ENCODE peak calls at places on chromosomes 6 and 20, in seven cellular contexts. Z is heart right ventricle, K is fibroblast of lung, V is bronchial epithelial cell, N is cardiac muscle cell, J is WERI-Rb-1, E is stomach. B is an unnamed sample.

GRCh38 chr6:41815587-41815986 is 28.1 kb downstream of the TOMM6 start:
- DNase-seq in Z (no peak), K (no peak), V (peak), N (no peak), J (no peak), E (no peak), B (no peak)

GRCh38 chr6:31386977-31387376 is 16.4 kb upstream of the MICA start:
- DNase-seq in Z (no peak), K (no peak), V (no peak), N (no peak), J (no peak), E (no peak), B (no peak)

GRCh38 chr6:112881027-112881426 is 533.9 kb downstream of the RFPL4B start:
- DNase-seq in Z (no peak), K (peak), V (no peak), N (peak), J (no peak), E (no peak), B (peak)

GRCh38 chr6:119728935-119729334 is 379.4 kb upstream of the MAN1A1 start:
- DNase-seq in Z (no peak), K (no peak), V (no peak), N (no peak), J (no peak), E (no peak), B (no peak)

GRCh38 chr6:21613809-21614208 is 20.3 kb downstream of the SOX4 start:
- DNase-seq in Z (no peak), K (no peak), V (no peak), N (no peak), J (no peak), E (no peak), B (no peak)

GRCh38 chr6:20013485-20013884 is 176.3 kb downstream of the ID4 start:
- DNase-seq in Z (no peak), K (no peak), V (no peak), N (no peak), J (no peak), E (no peak), B (no peak)

GRCh38 chr6:39791850-39792500 is at the start of gene DAAM2:
- DNase-seq in Z (peak), K (peak), V (no peak), N (peak), J (peak), E (peak), B (no peak)

GRCh38 chr6:138421608-138422007 is 17.6 kb downstream of the HEBP2 start:
- DNase-seq in Z (no peak), K (no peak), V (no peak), N (no peak), J (no peak), E (no peak), B (no peak)

GRCh38 chr6:56938634-56939294 is 16.1 kb upstream of the BEND6 start:
- DNase-seq in Z (peak), K (peak), V (peak), N (peak), J (no peak), E (no peak), B (peak)

GRCh38 chr6:126716826-126717514 is 377.1 kb downstream of the CENPW start:
- DNase-seq in Z (no peak), K (no peak), V (peak), N (no peak), J (peak), E (no peak), B (no peak)

GRCh38 chr20:43752561-43753301 is 25.9 kb upstream of the GTSF1L start:
- DNase-seq in Z (no peak), K (peak), V (no peak), N (peak), J (no peak), E (peak), B (peak)

GRCh38 chr6:142871910-142872331 is 73.1 kb downstream of the HIVEP2 start:
- DNase-seq in Z (peak), K (peak), V (peak), N (peak), J (no peak), E (no peak), B (peak)

GRCh38 chr20:46074006-46074405 is 15.8 kb downstream of the NCOA5 start:
- DNase-seq in Z (no peak), K (no peak), V (no peak), N (no peak), J (no peak), E (no peak), B (no peak)

GRCh38 chr6:84074988-84075781 is 41.6 kb downstream of the MRAP2 start:
- DNase-seq in Z (no peak), K (no peak), V (peak), N (peak), J (peak), E (peak), B (no peak)

GRCh38 chr6:135299256-135299655 is 118.1 kb downstream of the MYB start:
- DNase-seq in Z (no peak), K (no peak), V (no peak), N (peak), J (no peak), E (no peak), B (peak)

GRCh38 chr6:19312291-19312978 is 524.7 kb upstream of the ID4 start:
- DNase-seq in Z (no peak), K (no peak), V (no peak), N (no peak), J (peak), E (no peak), B (no peak)

GRCh38 chr6:3183071-3183470 is 25.7 kb upstream of the TUBB2A start:
- DNase-seq in Z (no peak), K (no peak), V (no peak), N (no peak), J (no peak), E (no peak), B (no peak)

GRCh38 chr6:108157972-108158441 is 7.8 kb upstream of the NR2E1 start:
- DNase-seq in Z (no peak), K (no peak), V (no peak), N (no peak), J (no peak), E (no peak), B (no peak)

GRCh38 chr6:2215342-2215741 is 30.1 kb downstream of the GMDS start:
- DNase-seq in Z (no peak), K (no peak), V (no peak), N (no peak), J (no peak), E (no peak), B (no peak)

GRCh38 chr20:53934421-53935352 is 135.7 kb downstream of the BCAS1 start:
- DNase-seq in Z (peak), K (peak), V (peak), N (peak), J (no peak), E (no peak), B (peak)

GRCh38 chr6:151445482-151445881 is 6.4 kb downstream of the RMND1 start:
- DNase-seq in Z (no peak), K (peak), V (no peak), N (peak), J (no peak), E (no peak), B (peak)

GRCh38 chr6:169921227-169921626 is 169.8 kb downstream of the ERMARD start:
- DNase-seq in Z (no peak), K (no peak), V (no peak), N (no peak), J (no peak), E (no peak), B (no peak)

GRCh38 chr6:16224409-16224808 is 14.0 kb upstream of the GMPR start:
- DNase-seq in Z (no peak), K (no peak), V (no peak), N (no peak), J (no peak), E (no peak), B (no peak)

GRCh38 chr6:118783931-118784528 is 109.9 kb upstream of the ASF1A start:
- DNase-seq in Z (no peak), K (peak), V (no peak), N (peak), J (no peak), E (no peak), B (no peak)

GRCh38 chr20:13102689-13103088 is 93.9 kb downstream of the SPTLC3 start:
- DNase-seq in Z (no peak), K (no peak), V (no peak), N (no peak), J (no peak), E (no peak), B (no peak)

GRCh38 chr20:17928633-17929311 is 39.8 kb downstream of the SNX5 start:
- DNase-seq in Z (no peak), K (no peak), V (no peak), N (no peak), J (no peak), E (peak), B (no peak)

GRCh38 chr6:111973897-111974639 is 79.8 kb upstream of the CCN6 start:
- DNase-seq in Z (no peak), K (peak), V (peak), N (peak), J (no peak), E (no peak), B (no peak)

GRCh38 chr6:118685823-118686449 is 34.5 kb upstream of the CEP85L start:
- DNase-seq in Z (no peak), K (no peak), V (no peak), N (peak), J (no peak), E (no peak), B (no peak)

GRCh38 chr20:32018269-32019155 is 8.3 kb downstream of the CCM2L start:
- DNase-seq in Z (peak), K (no peak), V (no peak), N (no peak), J (peak), E (peak), B (no peak)

GRCh38 chr6:37783025-37783825 is 36.3 kb upstream of the ZFAND3 start:
- DNase-seq in Z (no peak), K (peak), V (no peak), N (peak), J (no peak), E (no peak), B (no peak)

GRCh38 chr6:188821-189655 is 103.2 kb upstream of the DUSP22 start:
- DNase-seq in Z (peak), K (peak), V (peak), N (peak), J (peak), E (peak), B (peak)

DNA sequence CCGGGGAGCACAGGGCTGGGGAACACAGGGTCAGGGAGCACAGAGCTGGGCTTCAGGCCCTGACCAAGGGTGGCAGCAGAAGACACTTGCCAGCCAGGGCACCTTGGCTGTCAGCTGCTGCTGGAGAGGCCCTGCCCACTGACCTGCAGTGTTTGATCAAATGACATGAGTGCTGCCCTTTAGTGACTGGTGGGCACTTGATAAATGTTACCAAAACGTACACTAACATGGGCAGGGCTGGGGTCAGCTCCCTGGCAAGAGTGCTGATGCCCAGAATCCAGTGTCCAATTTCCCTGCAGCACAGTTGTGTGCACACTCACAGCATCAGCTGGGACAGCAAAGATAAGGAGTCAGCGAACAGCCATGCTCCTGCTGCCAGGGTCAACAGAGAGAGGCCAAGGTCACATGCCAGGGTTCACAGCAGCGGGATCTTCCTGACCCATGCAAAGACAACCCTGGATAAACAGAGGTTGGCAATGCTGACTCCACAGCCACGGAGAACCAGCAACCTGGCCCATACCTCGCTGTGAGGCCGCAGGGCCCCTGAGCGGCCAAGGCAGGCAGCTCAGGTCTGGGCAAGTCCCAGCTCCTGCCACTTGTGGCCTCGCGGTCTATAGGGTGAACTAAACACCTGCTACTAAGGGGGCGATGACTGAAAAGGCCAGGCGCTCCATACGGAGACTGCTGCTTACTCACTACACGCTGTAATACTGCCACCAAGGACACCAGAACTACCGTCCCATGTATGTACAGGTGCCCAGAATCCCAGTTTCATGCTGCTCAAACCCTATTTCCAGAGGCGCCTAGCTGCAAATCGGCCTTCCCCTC is 46.3 kb downstream of the NINL start:
- DNase-seq in Z (no peak), K (no peak), V (no peak), N (no peak), J (no peak), E (no peak), B (no peak)
- H3K4me3 ChIP-seq in Z (peak), K (no peak), V (no peak), N (no peak), J (no peak), E (peak), B (no peak)

GRCh38 chr6:163776549-163777378 is 362.2 kb downstream of the QKI start:
- DNase-seq in Z (no peak), K (no peak), V (no peak), N (no peak), J (no peak), E (no peak), B (no peak)
- H3K4me3 ChIP-seq in Z (no peak), K (no peak), V (no peak), N (no peak), J (no peak), E (no peak), B (no peak)

DNA sequence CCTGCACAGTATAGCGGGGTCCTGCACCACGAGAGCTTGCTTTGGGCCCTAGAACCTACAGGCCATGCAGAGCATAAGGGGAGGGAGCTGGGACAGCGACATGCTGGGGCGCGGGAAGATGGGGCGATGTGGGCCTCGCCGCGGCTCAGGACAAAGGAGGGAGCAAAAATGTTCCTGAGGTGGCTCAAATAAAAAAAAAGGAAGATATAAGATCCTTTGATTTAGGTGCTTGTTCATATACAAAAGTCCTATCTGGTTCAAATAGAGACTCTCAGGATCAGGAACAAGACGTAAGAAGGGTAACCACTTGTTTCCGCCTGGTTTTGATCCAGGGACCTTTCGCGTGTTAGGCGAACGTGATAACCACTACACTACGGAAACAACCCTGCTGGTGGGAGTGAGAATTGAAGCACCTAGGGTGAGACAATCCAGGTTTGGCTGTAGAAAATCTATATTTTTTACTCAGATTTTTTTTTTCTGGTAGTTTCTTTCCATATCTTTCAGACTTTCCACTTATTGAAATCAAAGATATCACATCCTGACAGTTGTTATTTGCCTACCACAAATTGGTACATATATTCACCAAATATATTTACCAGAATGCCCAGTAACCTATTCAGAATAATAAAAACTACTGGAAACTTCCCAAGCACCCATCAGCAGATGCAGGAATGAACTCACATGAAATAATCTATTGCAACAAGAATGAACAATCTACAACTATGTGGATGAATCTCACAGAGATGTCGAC is 177.9 kb upstream of the ZNF184 start:
- DNase-seq in Z (no peak), K (peak), V (peak), N (peak), J (peak), E (no peak), B (no peak)
- H3K4me3 ChIP-seq in Z (no peak), K (no peak), V (peak), N (peak), J (peak), E (no peak), B (no peak)

GRCh38 chr20:58655328-58656094 is 4.4 kb downstream of the STX16 start:
- DNase-seq in Z (no peak), K (no peak), V (no peak), N (no peak), J (no peak), E (no peak), B (no peak)

GRCh38 chr20:58659841-58660240 is 8.8 kb downstream of the STX16 start:
- DNase-seq in Z (no peak), K (no peak), V (peak), N (no peak), J (no peak), E (no peak), B (no peak)

GRCh38 chr20:58660855-58661254 is 9.8 kb downstream of the STX16 start:
- DNase-seq in Z (no peak), K (no peak), V (no peak), N (no peak), J (no peak), E (no peak), B (no peak)

GRCh38 chr20:58652606-58653303 is 1.7 kb downstream of the STX16 start:
- DNase-seq in Z (no peak), K (no peak), V (peak), N (peak), J (no peak), E (no peak), B (no peak)

DNA sequence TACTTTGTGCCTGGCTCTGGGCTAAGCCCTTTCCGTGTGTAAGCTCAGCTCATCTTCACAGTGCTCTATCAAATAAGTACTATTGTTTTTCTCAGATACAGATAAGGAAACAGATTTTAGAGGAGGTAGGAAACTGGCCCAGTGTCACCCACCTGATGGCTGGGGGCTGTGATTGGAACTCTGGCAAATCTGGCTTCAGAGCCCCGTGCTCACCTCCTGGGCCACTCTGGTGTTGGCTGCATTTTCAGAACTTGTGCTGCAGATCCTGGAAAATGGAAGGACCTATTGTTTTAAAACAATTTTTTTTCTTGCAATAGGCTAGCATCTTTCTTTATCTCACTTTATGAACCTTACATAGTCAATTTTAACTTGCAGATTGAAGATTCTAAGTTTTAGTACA is 5.7 kb downstream of the STX16 start:
- DNase-seq in Z (no peak), K (no peak), V (no peak), N (no peak), J (no peak), E (no peak), B (no peak)
- H3K4me3 ChIP-seq in Z (no peak), K (no peak), V (no peak), N (no peak), J (no peak), E (no peak), B (no peak)

DNA sequence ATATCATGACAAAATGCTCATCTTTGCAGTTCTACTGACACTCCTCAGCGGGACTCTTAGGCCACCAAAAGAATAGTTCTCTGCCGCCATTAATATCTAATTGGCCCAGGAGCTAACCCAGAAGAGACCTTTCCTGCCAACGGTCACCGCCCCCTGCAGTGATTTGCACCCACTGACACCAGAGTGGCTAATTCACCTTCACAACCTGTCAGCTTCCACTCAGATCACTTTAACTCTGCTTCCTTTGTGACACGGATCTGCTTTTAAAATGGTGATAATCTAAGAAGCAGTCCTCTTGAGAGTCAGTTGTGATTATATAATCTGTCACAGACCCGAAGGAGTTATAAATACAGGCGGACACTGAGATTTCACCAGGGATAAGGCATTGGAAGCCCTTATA is 172.8 kb downstream of the FRK start:
- DNase-seq in Z (no peak), K (no peak), V (no peak), N (no peak), J (no peak), E (no peak), B (no peak)
- H3K4me3 ChIP-seq in Z (no peak), K (no peak), V (no peak), N (no peak), J (no peak), E (no peak), B (no peak)

GRCh38 chr6:125421853-125422252 is 120.1 kb upstream of the HDDC2 start:
- DNase-seq in Z (peak), K (no peak), V (peak), N (peak), J (no peak), E (no peak), B (no peak)
- H3K4me3 ChIP-seq in Z (no peak), K (no peak), V (no peak), N (no peak), J (no peak), E (no peak), B (no peak)

B was measured in skeletal muscle cell.